ENCODE peak calls at places on chromosome 21, in four cellular contexts. G is CD8-positive, alpha-beta memory T cell; O is left lung; X is osteoblast. M is an unnamed sample. For H3K36me3, the result is how much of the 10 kb centered on the place peaks cover.

GRCh38 chr21:36999131-36999898 is 7.2 kb upstream of the RIPPLY3 start:
- DNase-seq in G (no peak), O (no peak), X (no peak), M (no peak)

GRCh38 chr21:18114735-18115134 is 129.9 kb upstream of the CHODL start:
- DNase-seq in G (no peak), O (no peak), X (no peak), M (no peak)

GRCh38 chr21:14405225-14405624 is 22.3 kb upstream of the HSPA13 start:
- DNase-seq in G (no peak), O (no peak), X (no peak), M (no peak)

GRCh38 chr21:28636988-28637691 is 355.5 kb downstream of the LTN1 start:
- DNase-seq in G (no peak), O (no peak), X (peak), M (no peak)

GRCh38 chr21:41895643-41896493 is 16.7 kb upstream of the PRDM15 start:
- DNase-seq in G (peak), O (no peak), X (peak), M (no peak)

GRCh38 chr21:42666023-42666747 is 12.8 kb downstream of the PDE9A start:
- DNase-seq in G (no peak), O (peak), X (peak), M (no peak)

GRCh38 chr21:43004926-43005325 is 30.6 kb downstream of the PKNOX1 start:
- DNase-seq in G (no peak), O (no peak), X (peak), M (no peak)

GRCh38 chr21:37711294-37711844 is 204.9 kb downstream of the KCNJ6 start:
- DNase-seq in G (no peak), O (no peak), X (no peak), M (no peak)

GRCh38 chr21:45363921-45364463 is 41.0 kb upstream of the COL18A1 start:
- DNase-seq in G (no peak), O (peak), X (peak), M (peak)

GRCh38 chr21:44052071-44052829 is 40.1 kb downstream of the TRAPPC10 start:
- DNase-seq in G (no peak), O (no peak), X (peak), M (peak)

GRCh38 chr21:44057055-44057454 is 44.9 kb downstream of the TRAPPC10 start:
- DNase-seq in G (no peak), O (no peak), X (peak), M (no peak)

GRCh38 chr21:44053567-44053966 is 41.5 kb downstream of the TRAPPC10 start:
- DNase-seq in G (no peak), O (no peak), X (no peak), M (no peak)

GRCh38 chr21:44052830-44053226 is 40.7 kb downstream of the TRAPPC10 start:
- DNase-seq in G (no peak), O (no peak), X (peak), M (peak)

DNA sequence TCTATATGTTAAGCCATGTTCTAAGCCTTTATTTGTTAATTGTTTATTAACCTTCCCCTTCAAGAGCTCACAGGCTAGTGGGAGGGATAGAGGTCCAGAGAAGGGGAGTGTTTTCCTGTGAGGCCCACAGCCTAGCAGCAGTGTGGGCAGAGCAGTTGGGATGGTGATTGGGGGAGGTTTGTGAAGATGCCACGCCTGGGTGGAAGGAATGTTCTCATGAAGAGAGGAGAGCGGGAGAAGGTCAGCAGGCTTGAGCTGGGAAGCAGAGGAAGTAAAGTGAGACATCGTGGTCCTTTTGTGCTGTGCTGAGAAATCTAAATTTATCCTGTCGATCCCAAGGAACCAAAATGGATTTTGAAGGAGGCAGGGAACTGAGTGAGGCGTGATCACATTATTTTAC is 42.6 kb downstream of the TRAPPC10 start:
- DNase-seq in G (no peak), O (no peak), X (peak), M (peak)
- H3K36me3 ChIP-seq in G (under half), O (under half), X (under half), M (under half)

GRCh38 chr21:33945652-33946270 is 30.2 kb upstream of the ATP5PO start:
- DNase-seq in G (no peak), O (no peak), X (no peak), M (no peak)

GRCh38 chr21:33949516-33950424 is 34.2 kb upstream of the ATP5PO start:
- DNase-seq in G (peak), O (no peak), X (no peak), M (no peak)

GRCh38 chr21:33948951-33949444 is 33.4 kb upstream of the ATP5PO start:
- DNase-seq in G (no peak), O (no peak), X (no peak), M (no peak)

GRCh38 chr21:33948096-33948950 is 32.7 kb upstream of the ATP5PO start:
- DNase-seq in G (peak), O (peak), X (peak), M (peak)

GRCh38 chr21:33947451-33948095 is 32.0 kb upstream of the ATP5PO start:
- DNase-seq in G (peak), O (peak), X (peak), M (peak)
- H3K4me3 ChIP-seq in G (peak), O (no peak), X (peak), M (no peak)

GRCh38 chr21:46661211-46661625 is 25.7 kb downstream of the PRMT2 start:
- DNase-seq in G (peak), O (no peak), X (peak), M (peak)
- H3K27ac ChIP-seq in G (no peak), O (no peak), X (no peak), M (peak)

GRCh38 chr21:16624468-16625102 is 888.3 kb upstream of the CXADR start:
- DNase-seq in G (no peak), O (no peak), X (no peak), M (no peak)
- H3K36me3 ChIP-seq in G (under half), O (under half), X (under half), M (under half)